ENCODE peak calls at places on chromosomes 1 and 21, in ten cellular contexts. One of them, this sample, is unnamed.

GRCh38 chr1:234628099-234628498 is 18.1 kb upstream of the IRF2BP2 start:
- DNase-seq in brain microvascular endothelial cell: peak
- DNase-seq in A549: peak
- DNase-seq in GM13977: no peak
- DNase-seq in hepatocyte: no peak
- DNase-seq in foreskin fibroblast: peak
- DNase-seq in GM20000: no peak
- DNase-seq in Peyer's patch: no peak
- DNase-seq in lower lobe of right lung: peak
- DNase-seq in AG09319: no peak
- DNase-seq in this sample: no peak

GRCh38 chr1:215484111-215484914 is 82.8 kb upstream of the KCTD3 start:
- DNase-seq in brain microvascular endothelial cell: no peak
- DNase-seq in A549: no peak
- DNase-seq in GM13977: no peak
- DNase-seq in hepatocyte: peak
- DNase-seq in foreskin fibroblast: no peak
- DNase-seq in GM20000: no peak
- DNase-seq in Peyer's patch: no peak
- DNase-seq in lower lobe of right lung: no peak
- DNase-seq in AG09319: no peak
- DNase-seq in this sample: no peak

GRCh38 chr1:19074902-19075721 is 118.6 kb upstream of the IFFO2 start:
- DNase-seq in brain microvascular endothelial cell: no peak
- DNase-seq in A549: no peak
- DNase-seq in GM13977: no peak
- DNase-seq in hepatocyte: no peak
- DNase-seq in foreskin fibroblast: no peak
- DNase-seq in GM20000: no peak
- DNase-seq in Peyer's patch: no peak
- DNase-seq in lower lobe of right lung: peak
- DNase-seq in AG09319: no peak
- DNase-seq in this sample: peak

GRCh38 chr21:44880762-44881585 is 7.5 kb upstream of the PTTG1IP start:
- DNase-seq in brain microvascular endothelial cell: peak
- DNase-seq in A549: no peak
- DNase-seq in GM13977: no peak
- DNase-seq in hepatocyte: no peak
- DNase-seq in foreskin fibroblast: peak
- DNase-seq in GM20000: no peak
- DNase-seq in Peyer's patch: no peak
- DNase-seq in lower lobe of right lung: no peak
- DNase-seq in AG09319: no peak
- DNase-seq in this sample: no peak

GRCh38 chr1:5632226-5632625 is 360.0 kb downstream of the NPHP4 start:
- DNase-seq in brain microvascular endothelial cell: no peak
- DNase-seq in A549: no peak
- DNase-seq in GM13977: no peak
- DNase-seq in hepatocyte: peak
- DNase-seq in foreskin fibroblast: no peak
- DNase-seq in GM20000: no peak
- DNase-seq in Peyer's patch: no peak
- DNase-seq in lower lobe of right lung: no peak
- DNase-seq in AG09319: no peak
- DNase-seq in this sample: no peak

GRCh38 chr1:203069028-203069804 is 16.6 kb downstream of the MYOG start:
- DNase-seq in brain microvascular endothelial cell: no peak
- DNase-seq in A549: no peak
- DNase-seq in GM13977: no peak
- DNase-seq in hepatocyte: no peak
- DNase-seq in foreskin fibroblast: no peak
- DNase-seq in GM20000: no peak
- DNase-seq in Peyer's patch: no peak
- DNase-seq in lower lobe of right lung: no peak
- DNase-seq in AG09319: no peak
- DNase-seq in this sample: no peak

GRCh38 chr21:45504516-45505415 is 37.5 kb downstream of the SLC19A1 start:
- DNase-seq in brain microvascular endothelial cell: no peak
- DNase-seq in A549: no peak
- DNase-seq in GM13977: no peak
- DNase-seq in hepatocyte: no peak
- DNase-seq in foreskin fibroblast: no peak
- DNase-seq in GM20000: no peak
- DNase-seq in Peyer's patch: no peak
- DNase-seq in lower lobe of right lung: peak
- DNase-seq in AG09319: no peak
- DNase-seq in this sample: no peak

GRCh38 chr21:35603471-35603870 is 456.9 kb downstream of the SETD4 start:
- DNase-seq in brain microvascular endothelial cell: no peak
- DNase-seq in A549: no peak
- DNase-seq in GM13977: no peak
- DNase-seq in hepatocyte: no peak
- DNase-seq in foreskin fibroblast: no peak
- DNase-seq in GM20000: no peak
- DNase-seq in Peyer's patch: no peak
- DNase-seq in lower lobe of right lung: no peak
- DNase-seq in AG09319: no peak
- DNase-seq in this sample: no peak

GRCh38 chr1:112686835-112687234 is 12.4 kb downstream of the MOV10 start:
- DNase-seq in brain microvascular endothelial cell: no peak
- DNase-seq in A549: no peak
- DNase-seq in GM13977: no peak
- DNase-seq in hepatocyte: no peak
- DNase-seq in foreskin fibroblast: no peak
- DNase-seq in GM20000: no peak
- DNase-seq in Peyer's patch: no peak
- DNase-seq in lower lobe of right lung: no peak
- DNase-seq in AG09319: no peak
- DNase-seq in this sample: no peak

GRCh38 chr1:183687546-183688279 is 34.6 kb upstream of the APOBEC4 start:
- DNase-seq in brain microvascular endothelial cell: no peak
- DNase-seq in A549: no peak
- DNase-seq in GM13977: no peak
- DNase-seq in hepatocyte: no peak
- DNase-seq in foreskin fibroblast: no peak
- DNase-seq in GM20000: no peak
- DNase-seq in Peyer's patch: no peak
- DNase-seq in lower lobe of right lung: no peak
- DNase-seq in AG09319: no peak
- DNase-seq in this sample: no peak

GRCh38 chr1:75579046-75579445 is 31.9 kb downstream of the SLC44A5 start:
- DNase-seq in brain microvascular endothelial cell: no peak
- DNase-seq in A549: no peak
- DNase-seq in GM13977: no peak
- DNase-seq in hepatocyte: no peak
- DNase-seq in foreskin fibroblast: no peak
- DNase-seq in GM20000: no peak
- DNase-seq in Peyer's patch: no peak
- DNase-seq in lower lobe of right lung: no peak
- DNase-seq in AG09319: no peak
- DNase-seq in this sample: no peak

GRCh38 chr1:94301186-94301585 is 63.8 kb upstream of the ARHGAP29 start:
- DNase-seq in brain microvascular endothelial cell: no peak
- DNase-seq in A549: no peak
- DNase-seq in GM13977: no peak
- DNase-seq in hepatocyte: no peak
- DNase-seq in foreskin fibroblast: no peak
- DNase-seq in GM20000: no peak
- DNase-seq in Peyer's patch: no peak
- DNase-seq in lower lobe of right lung: no peak
- DNase-seq in AG09319: no peak
- DNase-seq in this sample: no peak

GRCh38 chr1:77768006-77768405 is 8.4 kb upstream of the USP33 start:
- DNase-seq in brain microvascular endothelial cell: no peak
- DNase-seq in A549: no peak
- DNase-seq in GM13977: no peak
- DNase-seq in hepatocyte: no peak
- DNase-seq in foreskin fibroblast: no peak
- DNase-seq in GM20000: no peak
- DNase-seq in Peyer's patch: no peak
- DNase-seq in lower lobe of right lung: no peak
- DNase-seq in AG09319: no peak
- DNase-seq in this sample: no peak

GRCh38 chr1:180193371-180194047 is 36.6 kb upstream of the LHX4 start:
- DNase-seq in brain microvascular endothelial cell: no peak
- DNase-seq in A549: no peak
- DNase-seq in GM13977: no peak
- DNase-seq in hepatocyte: no peak
- DNase-seq in foreskin fibroblast: no peak
- DNase-seq in GM20000: no peak
- DNase-seq in Peyer's patch: no peak
- DNase-seq in lower lobe of right lung: no peak
- DNase-seq in AG09319: no peak
- DNase-seq in this sample: no peak

GRCh38 chr1:183063349-183063748 is 40.1 kb downstream of the LAMC1 start:
- DNase-seq in brain microvascular endothelial cell: no peak
- DNase-seq in A549: no peak
- DNase-seq in GM13977: no peak
- DNase-seq in hepatocyte: no peak
- DNase-seq in foreskin fibroblast: no peak
- DNase-seq in GM20000: no peak
- DNase-seq in Peyer's patch: no peak
- DNase-seq in lower lobe of right lung: no peak
- DNase-seq in AG09319: no peak
- DNase-seq in this sample: no peak

GRCh38 chr1:226596531-226597165 is 48.1 kb downstream of the STUM start:
- DNase-seq in brain microvascular endothelial cell: no peak
- DNase-seq in A549: no peak
- DNase-seq in GM13977: no peak
- DNase-seq in hepatocyte: no peak
- DNase-seq in foreskin fibroblast: no peak
- DNase-seq in GM20000: no peak
- DNase-seq in Peyer's patch: peak
- DNase-seq in lower lobe of right lung: no peak
- DNase-seq in AG09319: no peak
- DNase-seq in this sample: no peak
- TF ChIP-seq CTCF in brain microvascular endothelial cell: peak
- TF ChIP-seq CTCF in A549: no peak
- TF ChIP-seq CTCF in GM13977: no peak
- TF ChIP-seq CTCF in hepatocyte: no peak
- TF ChIP-seq CTCF in foreskin fibroblast: no peak
- TF ChIP-seq CTCF in GM20000: no peak
- TF ChIP-seq CTCF in Peyer's patch: no peak
- TF ChIP-seq CTCF in lower lobe of right lung: no peak
- TF ChIP-seq CTCF in AG09319: no peak
- TF ChIP-seq CTCF in this sample: no peak

GRCh38 chr1:24925963-24926362 is 4.1 kb downstream of the RUNX3 start:
- DNase-seq in brain microvascular endothelial cell: no peak
- DNase-seq in A549: no peak
- DNase-seq in GM13977: no peak
- DNase-seq in hepatocyte: no peak
- DNase-seq in foreskin fibroblast: no peak
- DNase-seq in GM20000: no peak
- DNase-seq in Peyer's patch: no peak
- DNase-seq in lower lobe of right lung: no peak
- DNase-seq in AG09319: no peak
- DNase-seq in this sample: no peak
- TF ChIP-seq CTCF in brain microvascular endothelial cell: no peak
- TF ChIP-seq CTCF in A549: no peak
- TF ChIP-seq CTCF in GM13977: no peak
- TF ChIP-seq CTCF in hepatocyte: no peak
- TF ChIP-seq CTCF in foreskin fibroblast: no peak
- TF ChIP-seq CTCF in GM20000: no peak
- TF ChIP-seq CTCF in Peyer's patch: no peak
- TF ChIP-seq CTCF in lower lobe of right lung: no peak
- TF ChIP-seq CTCF in AG09319: no peak
- TF ChIP-seq CTCF in this sample: no peak

DNA sequence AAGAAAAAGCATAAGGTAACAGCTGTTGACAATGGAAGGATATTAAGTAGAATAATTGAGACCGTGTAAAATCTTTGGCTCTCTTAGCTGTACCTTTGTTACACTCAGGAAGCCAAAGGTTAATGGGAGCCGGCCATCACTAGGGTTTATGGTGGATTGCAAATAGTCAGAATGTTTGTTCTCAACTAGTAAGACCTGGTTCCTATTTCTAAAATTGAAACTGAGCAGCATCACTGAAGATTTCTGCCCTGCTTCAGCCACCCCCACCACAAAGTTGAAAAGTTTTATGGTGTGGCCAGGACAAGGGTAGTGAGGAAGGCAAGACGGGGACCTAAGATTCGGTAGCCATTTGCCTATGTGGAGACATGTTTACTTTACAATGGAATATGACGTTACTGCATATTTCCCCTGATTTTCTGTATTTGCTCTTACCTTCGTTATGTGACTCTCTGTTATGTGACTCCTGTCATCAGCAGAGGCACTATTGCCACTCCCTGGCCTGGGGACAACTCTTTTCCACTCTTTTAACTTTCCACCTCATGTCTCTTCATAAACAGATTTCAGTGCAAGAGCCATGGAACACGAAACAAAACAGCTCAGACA is 41.4 kb upstream of the KIF1B start:
- DNase-seq in brain microvascular endothelial cell: no peak
- DNase-seq in A549: no peak
- DNase-seq in GM13977: peak
- DNase-seq in hepatocyte: no peak
- DNase-seq in foreskin fibroblast: no peak
- DNase-seq in GM20000: peak
- DNase-seq in Peyer's patch: no peak
- DNase-seq in lower lobe of right lung: no peak
- DNase-seq in AG09319: no peak
- DNase-seq in this sample: no peak
- TF ChIP-seq CTCF in brain microvascular endothelial cell: no peak
- TF ChIP-seq CTCF in A549: no peak
- TF ChIP-seq CTCF in GM13977: no peak
- TF ChIP-seq CTCF in hepatocyte: no peak
- TF ChIP-seq CTCF in foreskin fibroblast: no peak
- TF ChIP-seq CTCF in GM20000: no peak
- TF ChIP-seq CTCF in Peyer's patch: no peak
- TF ChIP-seq CTCF in lower lobe of right lung: no peak
- TF ChIP-seq CTCF in AG09319: no peak
- TF ChIP-seq CTCF in this sample: no peak

DNA sequence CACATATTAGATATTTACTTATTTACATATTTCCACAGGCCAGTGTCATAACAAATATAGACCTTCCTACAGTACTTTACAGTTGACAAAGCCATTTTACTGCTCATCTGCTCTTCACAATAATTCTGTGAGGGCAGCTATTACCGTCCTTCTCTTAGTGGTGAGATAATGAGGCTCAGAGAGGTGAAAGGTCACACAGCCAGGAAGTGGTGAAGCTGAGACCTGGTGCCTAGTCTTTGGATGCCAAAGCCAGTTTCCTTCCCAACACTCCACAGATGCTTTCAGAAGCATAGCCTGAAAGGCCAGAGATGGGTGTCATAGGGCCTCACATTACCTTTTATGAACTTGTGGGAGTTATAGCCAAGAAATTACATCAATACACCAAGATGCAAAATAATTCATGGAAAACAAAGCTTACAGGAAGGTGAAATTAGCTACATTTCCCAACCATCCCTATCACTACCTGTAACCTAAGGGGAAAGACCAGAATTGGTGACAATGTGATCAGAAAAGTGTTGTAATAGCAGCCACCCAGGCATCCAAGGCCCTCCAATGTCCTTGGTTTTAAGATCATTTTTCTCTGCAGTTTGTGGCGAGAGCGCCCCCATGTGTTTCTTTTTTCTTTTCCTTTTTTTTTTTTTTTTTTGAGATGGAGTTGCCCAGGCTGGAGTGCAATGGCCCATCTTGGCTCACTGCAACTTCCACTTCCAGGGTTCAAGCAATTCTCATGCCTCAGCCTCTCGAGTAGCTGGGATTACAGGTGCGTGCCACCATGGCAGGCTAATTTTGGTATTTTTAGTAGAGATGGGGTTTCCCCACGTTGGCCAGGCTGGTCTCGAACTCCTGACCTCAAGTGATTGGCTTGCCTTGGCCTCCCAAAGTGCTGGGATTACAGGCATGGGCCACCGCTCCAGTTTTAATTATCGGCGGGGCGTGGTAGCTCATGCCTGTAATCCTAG is 26.5 kb upstream of the RPL11 start:
- DNase-seq in brain microvascular endothelial cell: peak
- DNase-seq in A549: peak
- DNase-seq in GM13977: peak
- DNase-seq in hepatocyte: no peak
- DNase-seq in foreskin fibroblast: no peak
- DNase-seq in GM20000: no peak
- DNase-seq in Peyer's patch: no peak
- DNase-seq in lower lobe of right lung: no peak
- DNase-seq in AG09319: no peak
- DNase-seq in this sample: no peak
- TF ChIP-seq CTCF in brain microvascular endothelial cell: peak
- TF ChIP-seq CTCF in A549: peak
- TF ChIP-seq CTCF in GM13977: peak
- TF ChIP-seq CTCF in hepatocyte: no peak
- TF ChIP-seq CTCF in foreskin fibroblast: peak
- TF ChIP-seq CTCF in GM20000: no peak
- TF ChIP-seq CTCF in Peyer's patch: no peak
- TF ChIP-seq CTCF in lower lobe of right lung: no peak
- TF ChIP-seq CTCF in AG09319: peak
- TF ChIP-seq CTCF in this sample: peak